ENCODE peak calls at places on chromosomes 7 and 10, in four cellular contexts. I is HepG2, O is GM12878, U is H1. W is an unnamed sample.
A peak's percentile ranks its signal among the peaks of the same experiment; 100 is the strongest.

GRCh38 chr10:121317374-121317773 is 280.9 kb downstream of the FGFR2 start:
- DNase-seq in U (no peak), I (no peak), O (no peak), W (no peak)

GRCh38 chr10:71970331-71970730 is 6.1 kb downstream of the CHST3 start:
- DNase-seq in I (no peak), U (no peak), O (no peak), W (peak; percentile 56)

GRCh38 chr10:114471906-114472873 is 67.9 kb upstream of the AFAP1L2 start:
- DNase-seq in U (no peak), I (peak; percentile 24), O (no peak), W (no peak)

GRCh38 chr7:154879629-154880028 is 123.3 kb downstream of the PAXIP1 start:
- DNase-seq in U (no peak), I (no peak), O (no peak), W (no peak)

GRCh38 chr10:121736315-121737002 is 138.2 kb upstream of the FGFR2 start:
- DNase-seq in U (no peak), I (no peak), O (no peak), W (no peak)

GRCh38 chr7:131511071-131511470 is 45.4 kb downstream of the PODXL start:
- DNase-seq in I (no peak), U (no peak), O (no peak), W (no peak)

GRCh38 chr10:9305018-9305655 is 1250.6 kb downstream of the GATA3 start:
- DNase-seq in O (no peak), I (peak; percentile 9), U (no peak), W (peak; percentile 8)

GRCh38 chr7:117312593-117312992 is 10.3 kb downstream of the WNT2 start:
- DNase-seq in I (no peak), U (no peak), O (no peak), W (no peak)

GRCh38 chr7:3754488-3755365 is 453.7 kb downstream of the SDK1 start:
- DNase-seq in U (peak; percentile 3), O (no peak), I (no peak), W (peak; percentile 61)

GRCh38 chr10:119238577-119238976 is 31.2 kb downstream of the GRK5 start:
- DNase-seq in U (no peak), I (no peak), O (no peak), W (no peak)

GRCh38 chr10:101588879-101589278 is 758 bp downstream of the DPCD start:
- DNase-seq in O (no peak), U (no peak), I (peak; percentile 40), W (no peak)

GRCh38 chr10:132434405-132435005 is 37.5 kb downstream of the PWWP2B start:
- DNase-seq in U (no peak), I (no peak), O (no peak), W (no peak)

GRCh38 chr10:79982486-79982800 is 33.5 kb upstream of the SFTPD start:
- DNase-seq in O (no peak), I (no peak), U (no peak), W (no peak)

GRCh38 chr7:158740657-158741293 is 36.2 kb upstream of the NCAPG2 start:
- DNase-seq in U (no peak), O (no peak), I (no peak), W (no peak)

GRCh38 chr7:151676759-151677158 is 157.1 kb upstream of the RHEB start:
- DNase-seq in U (no peak), I (no peak), O (no peak), W (no peak)

GRCh38 chr7:75565129-75565528 is 73.0 kb downstream of the SPDYE5 start:
- DNase-seq in U (no peak), O (no peak), I (no peak), W (no peak)

GRCh38 chr7:129163875-129164544 is 19.5 kb downstream of the TSPAN33 start:
- DNase-seq in U (no peak), I (peak; percentile 40), O (no peak), W (no peak)

GRCh38 chr10:20228748-20229147 is 412.5 kb downstream of the PLXDC2 start:
- DNase-seq in I (peak; percentile 41), O (no peak), U (no peak), W (no peak)

GRCh38 chr7:35546691-35547090 is 148.2 kb downstream of the HERPUD2 start:
- DNase-seq in I (no peak), U (no peak), O (no peak), W (no peak)

GRCh38 chr10:5659702-5660528 is 6.5 kb downstream of the ASB13 start:
- DNase-seq in O (no peak), U (no peak), I (peak; percentile 96), W (no peak)
- TF ChIP-seq SUZ12 in O (no peak), U (no peak), I (no peak), W (no peak)

DNA sequence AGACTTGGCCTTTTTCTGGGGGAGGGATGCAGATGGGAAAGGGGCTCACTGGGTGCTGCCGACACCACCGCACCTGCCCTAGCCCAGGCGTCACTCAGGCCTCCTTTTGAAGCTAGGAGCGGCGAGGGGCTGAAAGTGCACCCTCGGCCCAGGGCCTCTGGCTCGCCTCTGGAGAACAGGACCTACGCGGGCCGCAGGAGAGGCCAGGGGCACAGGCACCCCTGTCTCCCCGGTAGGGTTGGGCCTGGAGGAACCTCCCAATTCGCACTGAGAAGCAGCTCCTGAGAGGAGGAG is 46.5 kb upstream of the PRKAR1B start:
- DNase-seq in O (no peak), I (no peak), U (no peak), W (no peak)
- H3K36me3 ChIP-seq in O (peaks cover 2% of the 10 kb centered on the region), I (peaks cover 69% of the 10 kb centered on the region), U (peaks cover 11% of the 10 kb centered on the region), W (peaks cover 93% of the 10 kb centered on the region)

GRCh38 chr7:832292-832967 is at the start of gene SUN1:
- DNase-seq in U (no peak), O (peak; percentile 26), I (peak; percentile 13), W (no peak)

GRCh38 chr7:832968-833424 is 720 bp downstream of the SUN1 start:
- DNase-seq in I (no peak), O (no peak), U (no peak), W (no peak)

GRCh38 chr7:833601-834258 is 1.5 kb downstream of the SUN1 start:
- DNase-seq in O (no peak), I (no peak), U (no peak), W (no peak)

GRCh38 chr7:830069-830468 is 2.2 kb upstream of the SUN1 start:
- DNase-seq in U (no peak), I (no peak), O (no peak), W (no peak)

DNA sequence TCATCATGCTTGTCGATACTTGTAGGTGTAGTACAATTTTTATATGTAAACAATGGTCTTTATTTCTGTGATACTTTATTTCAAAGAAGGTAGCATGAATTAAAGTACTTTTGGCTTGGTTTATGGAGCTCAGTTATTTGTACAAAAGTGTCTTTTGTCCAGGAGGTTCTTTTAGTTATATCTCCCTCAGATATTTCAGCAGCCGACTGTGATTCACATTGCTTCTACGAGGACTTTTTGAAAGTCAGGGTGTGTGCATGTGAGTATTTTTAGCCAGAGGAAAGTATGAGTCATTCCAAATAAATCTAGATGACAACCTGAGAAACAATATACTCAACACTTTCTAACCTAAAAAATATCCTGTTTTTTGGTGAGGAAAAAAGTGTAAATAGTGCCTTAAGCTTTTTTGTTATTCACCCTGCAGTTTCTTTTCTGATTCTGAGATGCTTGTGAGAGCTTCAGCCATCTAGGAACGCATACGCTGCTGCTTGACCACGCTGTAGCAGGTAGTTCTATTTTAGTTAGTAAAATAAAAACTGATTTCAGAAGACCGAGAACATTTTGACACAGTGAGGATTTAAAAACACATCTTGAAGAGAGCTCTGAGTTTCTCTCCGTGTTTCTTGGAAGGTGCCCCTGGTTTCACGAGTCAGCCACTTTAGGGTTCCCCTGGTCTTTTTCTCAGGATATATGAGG is 532 bp upstream of the SUN1 start:
- DNase-seq in U (no peak), O (peak; percentile 64), I (peak; percentile 35), W (no peak)
- TF ChIP-seq SUZ12 in U (no peak), O (no peak), I (no peak), W (no peak)

GRCh38 chr7:100882769-100883526 is 6.6 kb downstream of the UFSP1 start:
- DNase-seq in I (no peak), O (no peak), U (no peak), W (no peak)
- H3K36me3 ChIP-seq in I (peaks cover 92% of the 10 kb centered on the region), O (peaks cover 53% of the 10 kb centered on the region), U (peaks cover 81% of the 10 kb centered on the region), W (peaks cover 89% of the 10 kb centered on the region)

GRCh38 chr10:22832851-22833250 is 95.0 kb upstream of the ARMC3 start:
- DNase-seq in O (no peak), I (no peak), U (no peak), W (no peak)
- TF ChIP-seq SUZ12 in O (no peak), I (no peak), U (no peak), W (no peak)

GRCh38 chr7:149257146-149257545 is 4.8 kb upstream of the ZNF783 start:
- DNase-seq in I (no peak), U (no peak), O (no peak), W (no peak)

GRCh38 chr7:149254181-149254858 is 7.7 kb upstream of the ZNF783 start:
- DNase-seq in U (no peak), I (no peak), O (no peak), W (no peak)

GRCh38 chr7:149253665-149254064 is 8.3 kb upstream of the ZNF783 start:
- DNase-seq in U (no peak), I (no peak), O (no peak), W (no peak)

GRCh38 chr7:149256568-149256967 is 5.4 kb upstream of the ZNF783 start:
- DNase-seq in I (no peak), O (no peak), U (no peak), W (no peak)

DNA sequence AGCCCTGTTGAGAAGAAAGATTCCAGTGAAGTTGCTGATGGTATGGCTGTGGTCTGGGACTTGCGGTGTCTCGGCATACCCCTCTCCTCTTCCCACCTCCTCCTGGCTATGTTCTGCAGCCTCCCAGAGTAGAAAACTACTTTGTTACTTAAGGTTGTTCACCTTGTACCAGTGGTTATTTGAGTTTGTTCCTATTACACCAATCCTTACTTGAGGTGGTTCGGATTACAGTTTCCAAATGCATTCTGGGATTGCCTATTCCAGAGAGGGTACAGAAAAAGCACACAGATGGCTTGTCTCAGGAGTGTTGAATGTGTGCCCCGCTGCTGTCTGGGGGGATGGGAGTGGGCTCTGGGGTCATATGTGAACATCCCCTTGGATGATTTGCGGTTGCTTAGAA is 6.8 kb upstream of the ZNF783 start:
- DNase-seq in U (no peak), O (no peak), I (no peak), W (no peak)
- H3K36me3 ChIP-seq in U (peaks cover 53% of the 10 kb centered on the region), O (peaks cover 16% of the 10 kb centered on the region), I (peaks cover 39% of the 10 kb centered on the region), W (peaks cover 55% of the 10 kb centered on the region)

W was measured in NT2/D1.